ENCODE peak calls at places on chromosomes 5 and 9, in six cellular contexts. G, R, V, W, N and S are unnamed samples.

GRCh38 chr9:135040892-135041291 is 46.6 kb upstream of the OLFM1 start:
- DNase-seq in G (no peak), R (no peak), V (no peak), W (no peak), N (no peak), S (no peak)

GRCh38 chr5:74017112-74017511 is 391.1 kb downstream of the ARHGEF28 start:
- DNase-seq in G (peak), R (peak), V (no peak), W (no peak), N (peak), S (no peak)

GRCh38 chr9:123523828-123524227 is 167.8 kb downstream of the CRB2 start:
- DNase-seq in G (no peak), R (no peak), V (no peak), W (no peak), N (no peak), S (no peak)

GRCh38 chr9:127828262-127829031 is 25.8 kb downstream of the FPGS start:
- DNase-seq in G (peak), R (peak), V (peak), W (peak), N (peak), S (peak)

GRCh38 chr5:148011407-148012124 is 52.2 kb upstream of the SPINK5 start:
- DNase-seq in G (peak), R (peak), V (no peak), W (no peak), N (no peak), S (no peak)

GRCh38 chr5:88045931-88046461 is 222.6 kb downstream of the TMEM161B start:
- DNase-seq in G (no peak), R (no peak), V (no peak), W (no peak), N (no peak), S (no peak)

GRCh38 chr5:96235008-96235910 is 197.8 kb downstream of the PCSK1 start:
- DNase-seq in G (no peak), R (peak), V (no peak), W (no peak), N (no peak), S (no peak)

GRCh38 chr9:113463418-113464285 is at the start of gene RGS3:
- DNase-seq in G (no peak), R (no peak), V (peak), W (peak), N (no peak), S (no peak)

GRCh38 chr5:174425271-174425963 is 299.0 kb upstream of the MSX2 start:
- DNase-seq in G (no peak), R (no peak), V (no peak), W (no peak), N (peak), S (no peak)

GRCh38 chr9:108904161-108904560 is 29.8 kb downstream of the ELP1 start:
- DNase-seq in G (no peak), R (no peak), V (no peak), W (no peak), N (no peak), S (no peak)

GRCh38 chr9:72315089-72315509 is 49.9 kb downstream of the ZFAND5 start:
- DNase-seq in G (no peak), R (peak), V (peak), W (peak), N (peak), S (peak)

GRCh38 chr5:14054111-14054854 is 88.9 kb upstream of the TRIO start:
- DNase-seq in G (no peak), R (no peak), V (no peak), W (no peak), N (no peak), S (no peak)

GRCh38 chr9:18682907-18683306 is 209.0 kb downstream of the ADAMTSL1 start:
- DNase-seq in G (no peak), R (no peak), V (no peak), W (no peak), N (no peak), S (no peak)

GRCh38 chr9:77944556-77945261 is 86.9 kb downstream of the GNAQ start:
- DNase-seq in G (no peak), R (no peak), V (no peak), W (no peak), N (no peak), S (no peak)

GRCh38 chr9:114836769-114837168 is 30.9 kb upstream of the TNFSF15 start:
- DNase-seq in G (no peak), R (peak), V (no peak), W (no peak), N (no peak), S (no peak)

GRCh38 chr5:149434162-149435014 is 55.3 kb upstream of the IL17B start:
- DNase-seq in G (peak), R (peak), V (peak), W (no peak), N (no peak), S (peak)

GRCh38 chr9:101508203-101508602 is 25.4 kb upstream of the RNF20 start:
- DNase-seq in G (no peak), R (peak), V (no peak), W (no peak), N (no peak), S (no peak)

GRCh38 chr5:97550164-97550563 is 367.1 kb upstream of the RIOK2 start:
- DNase-seq in G (peak), R (peak), V (no peak), W (no peak), N (no peak), S (no peak)

GRCh38 chr9:129326061-129327005 is 148.3 kb upstream of the IER5L start:
- DNase-seq in G (no peak), R (no peak), V (no peak), W (no peak), N (no peak), S (no peak)

GRCh38 chr5:98768160-98769005 is 5.1 kb upstream of the RGMB start:
- DNase-seq in G (peak), R (peak), V (peak), W (peak), N (no peak), S (no peak)

DNA sequence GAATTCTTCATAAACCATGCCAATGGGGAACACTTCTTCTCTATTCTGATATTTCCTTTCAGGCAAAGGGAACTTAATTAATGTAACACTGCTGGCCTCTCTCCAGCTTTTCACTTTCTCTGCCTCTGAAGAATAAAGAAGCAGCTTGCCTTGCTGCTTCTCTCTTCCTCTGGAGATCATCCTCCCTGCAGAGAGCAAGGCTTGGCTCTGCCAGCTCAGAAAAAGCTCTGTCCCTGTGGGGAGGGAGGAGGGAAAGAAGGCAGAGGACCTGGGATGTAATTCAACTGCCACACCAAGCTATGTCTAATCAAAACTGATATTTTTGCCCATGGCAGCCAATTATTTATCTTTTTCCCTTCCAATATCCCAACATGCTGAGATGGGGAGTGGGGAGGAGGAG is 6.4 kb downstream of the CTNND2 start:
- DNase-seq in G (no peak), R (no peak), V (no peak), W (no peak), N (no peak), S (no peak)
- H3K4me3 ChIP-seq in G (no peak), R (no peak), V (no peak), W (no peak), N (no peak), S (no peak)

DNA sequence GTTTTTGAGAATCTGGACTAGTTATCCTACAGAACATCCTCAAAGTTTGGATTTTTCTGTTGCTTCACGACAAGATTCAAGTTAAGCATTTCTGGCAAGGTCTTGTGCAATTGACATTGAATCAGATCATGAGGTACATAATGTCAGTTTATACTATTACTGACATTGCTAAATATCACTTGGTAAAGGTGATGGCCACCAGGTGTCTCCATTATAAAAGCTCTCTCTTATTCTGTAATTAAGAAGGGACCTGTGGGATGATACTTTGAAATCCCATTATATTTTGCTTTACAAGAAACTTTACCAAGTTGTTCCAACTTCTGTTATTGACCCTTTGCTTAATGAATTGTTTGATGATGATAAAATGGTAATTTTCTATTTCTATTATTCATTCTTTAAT is 131.0 kb upstream of the ASTN2 start:
- DNase-seq in G (no peak), R (no peak), V (no peak), W (no peak), N (no peak), S (no peak)
- TF ChIP-seq CTCF in G (no peak), R (no peak), V (no peak), W (no peak), N (no peak), S (no peak)

GRCh38 chr5:158877124-158877581 is 222.6 kb downstream of the EBF1 start:
- DNase-seq in G (peak), R (peak), V (no peak), W (no peak), N (no peak), S (no peak)

GRCh38 chr5:158874343-158874742 is 225.4 kb downstream of the EBF1 start:
- DNase-seq in G (no peak), R (no peak), V (no peak), W (no peak), N (no peak), S (no peak)

GRCh38 chr5:158874814-158875213 is 224.9 kb downstream of the EBF1 start:
- DNase-seq in G (no peak), R (peak), V (no peak), W (no peak), N (no peak), S (no peak)

GRCh38 chr5:158876263-158876942 is 223.3 kb downstream of the EBF1 start:
- DNase-seq in G (no peak), R (peak), V (no peak), W (no peak), N (no peak), S (no peak)

DNA sequence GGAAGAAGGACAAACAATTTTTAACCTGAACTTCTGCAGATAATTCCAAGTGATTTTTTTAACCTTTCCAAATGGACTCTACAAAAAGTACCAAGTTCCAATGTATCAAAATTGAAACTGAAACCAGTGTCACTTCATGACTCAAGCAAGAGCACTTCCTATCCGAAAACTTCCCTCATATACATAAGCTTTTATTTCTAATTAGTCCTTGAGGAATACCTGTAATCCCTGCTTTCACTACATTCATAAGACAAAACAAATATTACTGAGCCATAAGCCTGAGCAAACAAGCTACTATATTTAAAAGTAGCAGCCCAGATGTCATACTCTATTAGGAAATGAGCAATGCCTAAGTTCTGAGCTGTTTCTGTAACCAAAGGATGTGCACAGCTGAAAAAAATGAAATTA is 224.4 kb downstream of the EBF1 start:
- DNase-seq in G (peak), R (peak), V (no peak), W (no peak), N (no peak), S (no peak)
- H3K4me3 ChIP-seq in G (no peak), R (no peak), V (no peak), W (peak), N (peak), S (peak)

GRCh38 chr9:112366591-112366990 is 13.3 kb upstream of the HSDL2 start:
- DNase-seq in G (no peak), R (peak), V (no peak), W (no peak), N (no peak), S (no peak)
- TF ChIP-seq CTCF in G (peak), R (peak), V (no peak), W (no peak), N (no peak), S (no peak)

GRCh38 chr5:112863549-112863948 is 2.5 kb downstream of the SRP19 start:
- DNase-seq in G (peak), R (peak), V (no peak), W (no peak), N (no peak), S (no peak)
- H3K4me3 ChIP-seq in G (no peak), R (no peak), V (no peak), W (no peak), N (peak), S (no peak)

GRCh38 chr5:17292434-17293015 is 75.1 kb downstream of the BASP1 start:
- DNase-seq in G (no peak), R (no peak), V (no peak), W (no peak), N (no peak), S (no peak)

GRCh38 chr5:17289681-17290619 is 72.5 kb downstream of the BASP1 start:
- DNase-seq in G (peak), R (peak), V (no peak), W (no peak), N (no peak), S (no peak)

GRCh38 chr5:17290620-17290974 is 73.2 kb downstream of the BASP1 start:
- DNase-seq in G (no peak), R (no peak), V (no peak), W (no peak), N (no peak), S (no peak)

GRCh38 chr5:17283121-17283415 is 65.6 kb downstream of the BASP1 start:
- DNase-seq in G (no peak), R (no peak), V (no peak), W (no peak), N (no peak), S (no peak)

GRCh38 chr5:17288570-17288969 is 71.1 kb downstream of the BASP1 start:
- DNase-seq in G (no peak), R (no peak), V (no peak), W (no peak), N (no peak), S (no peak)
- TF ChIP-seq CTCF in G (no peak), R (no peak), V (no peak), W (no peak), N (no peak), S (no peak)

GRCh38 chr5:177265395-177265794 is 38.1 kb downstream of the RAB24 start:
- DNase-seq in G (no peak), R (no peak), V (no peak), W (no peak), N (no peak), S (no peak)
- H3K4me3 ChIP-seq in G (no peak), R (no peak), V (no peak), W (no peak), N (no peak), S (no peak)